ENCODE peak calls at places on chromosomes 11 and 22, in five cellular contexts. Q is GM12891, U is stomach, P is upper lobe of left lung, J is Panc1. H is an unnamed sample.
A peak's percentile ranks its signal among the peaks of the same experiment; 100 is the strongest.

GRCh38 chr11:66846671-66847091 is 3.4 kb downstream of the RCE1 start:
- DNase-seq in Q (no peak), J (no peak), P (peak; percentile 17), U (peak; percentile 24), H (no peak)

GRCh38 chr11:47282462-47282861 is 12.5 kb downstream of the MADD start:
- DNase-seq in U (no peak), Q (no peak), J (no peak), P (no peak), H (no peak)

GRCh38 chr22:22167791-22168189 is 76.8 kb upstream of the VPREB1 start:
- DNase-seq in P (no peak), U (no peak), J (no peak), Q (no peak), H (no peak)

GRCh38 chr11:10017050-10017449 is 277.0 kb downstream of the SBF2 start:
- DNase-seq in U (no peak), Q (no peak), J (no peak), P (no peak), H (no peak)

GRCh38 chr22:24950272-24950902 is 2.1 kb upstream of the KIAA1671 start:
- DNase-seq in P (no peak), Q (no peak), U (no peak), J (no peak), H (no peak)

GRCh38 chr11:110712643-110713468 is 619 bp upstream of the ARHGAP20 start:
- DNase-seq in Q (peak; percentile 3), U (no peak), J (no peak), P (peak; percentile 51), H (peak; percentile 12)

GRCh38 chr11:117144477-117145392 is 648 bp downstream of the PAFAH1B2 start:
- DNase-seq in P (peak; percentile 74), U (peak; percentile 57), J (no peak), Q (peak; percentile 46), H (peak; percentile 58)

GRCh38 chr22:17920145-17920605 is 104.2 kb downstream of the MICAL3 start:
- DNase-seq in U (peak; percentile 57), Q (no peak), J (no peak), P (no peak), H (no peak)

GRCh38 chr22:27113211-27114030 is 456.0 kb downstream of the MIAT start:
- DNase-seq in P (peak; percentile 63), Q (no peak), U (peak; percentile 52), J (no peak), H (no peak)
- TF ChIP-seq POLR2AphosphoS5 in P (peak; percentile 56), Q (no peak), U (peak; percentile 89), J (no peak), H (no peak)

GRCh38 chr11:58524232-58525036 is 16.5 kb upstream of the OR5B21 start:
- DNase-seq in Q (no peak), J (peak; percentile 59), P (peak; percentile 45), U (peak; percentile 69), H (no peak)
- TF ChIP-seq POLR2AphosphoS5 in Q (no peak), J (no peak), P (no peak), U (no peak), H (no peak)

DNA sequence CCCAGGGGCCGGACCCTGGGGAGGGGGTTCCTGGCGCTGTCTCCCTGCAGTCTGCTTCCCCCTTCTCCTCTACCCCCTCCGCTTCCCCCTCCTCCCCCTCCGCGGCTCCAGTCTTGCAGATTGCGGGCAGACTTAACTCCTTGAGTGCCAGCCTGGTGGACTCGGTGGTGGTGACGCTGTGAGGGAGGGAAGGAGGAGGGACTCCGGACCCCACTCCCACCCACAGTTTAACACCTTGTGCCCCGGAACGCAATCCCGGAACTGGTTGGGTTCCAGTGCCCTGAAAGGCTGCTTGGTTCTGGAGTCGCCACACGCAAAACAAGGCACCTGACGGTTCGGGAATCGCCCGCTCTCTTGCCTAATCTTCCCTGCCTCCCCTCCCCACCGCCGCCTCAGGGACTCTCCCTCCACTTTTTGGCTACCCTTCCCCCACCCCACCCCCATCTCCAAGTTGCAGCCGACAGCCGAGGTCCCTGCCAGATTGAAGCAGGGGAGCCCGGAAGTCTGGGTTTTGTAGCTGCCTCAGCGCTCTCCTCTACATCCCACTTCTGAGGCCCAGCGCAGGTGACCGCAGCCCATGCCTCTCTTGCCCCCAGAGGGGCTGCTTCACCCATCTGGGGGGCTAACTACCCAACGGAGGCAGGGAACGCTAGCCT is 3.9 kb upstream of the BCL9L start:
- DNase-seq in U (peak; percentile 93), Q (no peak), P (peak; percentile 88), J (no peak), H (no peak)
- TF ChIP-seq POLR2AphosphoS5 in U (peak; percentile 64), Q (no peak), P (peak; percentile 18), J (no peak), H (no peak)

GRCh38 chr22:32528984-32529982 is 54.7 kb downstream of the FBXO7 start:
- DNase-seq in U (peak; percentile 81), Q (peak; percentile 75), J (peak; percentile 28), P (peak; percentile 84), H (peak; percentile 72)

GRCh38 chr22:32532819-32533128 is 58.2 kb downstream of the FBXO7 start:
- DNase-seq in Q (no peak), J (no peak), U (no peak), P (no peak), H (no peak)

GRCh38 chr22:32531955-32532818 is 57.6 kb downstream of the FBXO7 start:
- DNase-seq in P (peak; percentile 78), J (no peak), Q (no peak), U (peak; percentile 56), H (no peak)

GRCh38 chr22:32533265-32534068 is 58.9 kb downstream of the FBXO7 start:
- DNase-seq in P (no peak), Q (no peak), U (no peak), J (no peak), H (no peak)

GRCh38 chr22:32531228-32531627 is 56.6 kb downstream of the FBXO7 start:
- DNase-seq in J (no peak), P (no peak), Q (no peak), U (no peak), H (no peak)
- TF ChIP-seq POLR2AphosphoS5 in J (no peak), P (peak; percentile 13), Q (no peak), U (no peak), H (no peak)

GRCh38 chr11:68002575-68002942 is 1.3 kb downstream of the UNC93B1 start:
- DNase-seq in J (no peak), P (no peak), Q (no peak), U (no peak), H (no peak)

GRCh38 chr11:68002943-68003845 is 703 bp downstream of the UNC93B1 start:
- DNase-seq in P (peak; percentile 71), J (no peak), Q (no peak), U (peak; percentile 75), H (peak; percentile 55)

GRCh38 chr11:68004551-68005335 is 846 bp upstream of the UNC93B1 start:
- DNase-seq in Q (no peak), J (no peak), U (no peak), P (no peak), H (no peak)

GRCh38 chr11:68006606-68007166 is 2.8 kb upstream of the UNC93B1 start:
- DNase-seq in Q (no peak), J (no peak), U (no peak), P (no peak), H (no peak)

GRCh38 chr11:68003846-68004550 is at the start of gene UNC93B1:
- DNase-seq in P (peak; percentile 95), Q (peak; percentile 91), U (peak; percentile 93), J (no peak), H (peak; percentile 90)
- TF ChIP-seq POLR2AphosphoS5 in P (peak; percentile 56), Q (peak; percentile 51), U (peak; percentile 59), J (peak; percentile 59), H (no peak)

DNA sequence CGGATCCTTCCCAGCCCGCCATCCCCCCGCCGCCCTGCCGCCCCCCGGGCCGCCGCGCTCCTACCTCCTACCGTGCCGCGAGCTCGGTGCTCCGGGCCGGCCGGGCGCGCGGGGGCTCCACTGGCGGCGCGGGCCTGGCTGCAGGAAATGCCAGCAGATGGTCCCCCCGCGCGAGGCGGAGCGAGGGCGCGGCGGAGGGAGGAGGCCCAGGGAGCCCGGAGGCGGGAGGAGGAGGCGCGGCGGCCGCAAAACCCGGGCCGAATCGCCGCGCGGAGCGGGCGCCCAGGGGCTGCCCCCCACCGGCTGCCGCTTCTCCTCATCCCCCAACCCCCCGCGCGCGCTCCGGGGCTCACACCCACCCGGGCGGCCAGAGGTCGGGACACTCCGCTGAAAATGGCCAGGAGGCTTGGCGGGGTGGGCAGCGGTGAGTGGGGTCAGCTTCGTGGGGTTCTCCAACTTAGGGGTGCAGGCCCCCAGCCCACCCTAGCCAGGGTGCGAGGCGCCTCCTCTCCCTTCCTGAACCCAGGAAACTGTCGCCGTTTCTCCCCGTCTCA is at the start of gene OSBPL5:
- DNase-seq in U (peak; percentile 79), J (no peak), P (peak; percentile 78), Q (peak; percentile 35), H (no peak)
- TF ChIP-seq POLR2AphosphoS5 in U (peak; percentile 69), J (peak; percentile 26), P (peak; percentile 15), Q (no peak), H (no peak)

DNA sequence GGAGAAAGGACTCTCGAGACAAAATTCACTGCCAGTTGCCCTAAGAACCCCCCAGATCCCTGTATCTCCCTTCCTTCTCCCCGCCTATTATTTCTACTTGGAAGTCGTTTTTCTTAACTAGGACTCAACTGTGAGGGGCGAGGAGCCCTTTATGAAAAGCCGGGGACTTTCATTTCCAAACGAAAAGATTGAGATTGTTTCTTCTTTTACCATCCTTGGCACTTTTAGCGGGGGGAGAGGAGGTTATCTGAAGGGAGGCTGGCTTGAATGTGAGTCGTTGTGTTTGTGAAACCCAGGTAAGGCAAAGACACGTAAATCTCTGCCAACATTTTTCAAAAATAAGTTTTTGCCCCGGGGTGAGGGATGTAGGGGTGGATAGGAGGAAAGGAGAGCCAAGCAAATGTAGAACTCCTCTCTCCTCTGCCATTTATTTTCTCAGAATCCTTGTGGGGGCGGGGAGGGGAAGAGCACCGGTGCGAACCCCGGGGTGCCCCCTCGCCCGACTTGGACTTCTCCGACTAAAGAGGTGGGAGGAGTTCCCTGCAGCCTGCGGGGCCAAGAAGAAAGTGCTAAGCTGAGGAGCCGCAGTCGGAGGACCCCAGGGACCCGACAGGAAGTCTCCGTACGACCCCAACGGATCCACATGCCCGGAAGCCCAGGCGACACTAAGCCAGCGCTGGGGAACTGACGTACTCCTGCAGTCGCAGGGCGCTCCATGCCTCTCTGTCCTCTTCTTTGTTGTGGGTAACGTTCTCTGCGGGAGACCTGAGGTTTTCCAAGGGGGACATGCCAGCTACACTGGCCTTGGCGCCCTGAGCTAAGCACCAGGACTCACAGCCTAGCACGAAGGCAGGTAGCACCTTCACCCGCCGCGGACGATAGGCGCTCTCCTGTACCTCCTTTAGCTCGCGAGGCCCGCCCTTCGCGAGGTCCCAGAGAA is 2.3 kb upstream of the WT1 start:
- DNase-seq in Q (no peak), U (no peak), P (no peak), J (no peak), H (no peak)
- TF ChIP-seq POLR2AphosphoS5 in Q (no peak), U (no peak), P (no peak), J (no peak), H (no peak)

GRCh38 chr11:2810401-2811205 is 75.0 kb downstream of the CDKN1C start:
- DNase-seq in J (no peak), U (no peak), P (no peak), Q (no peak), H (no peak)

GRCh38 chr11:2813141-2813908 is 72.2 kb downstream of the CDKN1C start:
- DNase-seq in J (no peak), P (no peak), U (no peak), Q (no peak), H (no peak)

GRCh38 chr11:2813968-2814367 is 71.6 kb downstream of the CDKN1C start:
- DNase-seq in U (no peak), Q (no peak), P (no peak), J (no peak), H (no peak)

GRCh38 chr11:2811206-2812091 is 74.1 kb downstream of the CDKN1C start:
- DNase-seq in U (no peak), Q (no peak), P (no peak), J (no peak), H (no peak)

GRCh38 chr11:2812371-2812991 is 73.1 kb downstream of the CDKN1C start:
- DNase-seq in P (no peak), U (no peak), J (no peak), Q (no peak), H (no peak)
- TF ChIP-seq POLR2AphosphoS5 in P (no peak), U (no peak), J (no peak), Q (no peak), H (no peak)

H was measured in GM12892.